ENCODE peak calls at places on chromosomes 2 and 18, in ten cellular contexts. M, F, I, R, Q, D, E, X, H and L are unnamed samples.

GRCh38 chr2:9232886-9233285 is 26.3 kb downstream of the ASAP2 start:
- DNase-seq in M (no peak), F (no peak), I (no peak), R (no peak), Q (no peak), D (no peak), E (no peak), X (no peak), H (no peak), L (no peak)

GRCh38 chr2:189522435-189523151 is 58.0 kb downstream of the SLC40A1 start:
- DNase-seq in M (no peak), F (no peak), I (no peak), R (no peak), Q (no peak), D (no peak), E (no peak), X (no peak), H (no peak), L (no peak)

GRCh38 chr18:9109523-9109922 is 7.0 kb downstream of the NDUFV2 start:
- DNase-seq in M (no peak), F (no peak), I (no peak), R (no peak), Q (no peak), D (peak), E (no peak), X (no peak), H (no peak), L (no peak)

GRCh38 chr2:102806250-102806837 is 44.5 kb downstream of the TMEM182 start:
- DNase-seq in M (peak), F (no peak), I (peak), R (peak), Q (no peak), D (peak), E (peak), X (no peak), H (peak), L (peak)

GRCh38 chr2:72138921-72139381 is 8.7 kb downstream of the CYP26B1 start:
- DNase-seq in M (no peak), F (no peak), I (no peak), R (peak), Q (no peak), D (no peak), E (no peak), X (peak), H (peak), L (no peak)

GRCh38 chr18:76064998-76065397 is 430.0 kb downstream of the ZNF516 start:
- DNase-seq in M (no peak), F (no peak), I (no peak), R (no peak), Q (no peak), D (no peak), E (no peak), X (no peak), H (no peak), L (no peak)

GRCh38 chr18:48219429-48220145 is 189.6 kb downstream of the ZBTB7C start:
- DNase-seq in M (no peak), F (no peak), I (no peak), R (no peak), Q (no peak), D (no peak), E (no peak), X (no peak), H (no peak), L (no peak)

GRCh38 chr2:219059725-219060682 is 717 bp downstream of the IHH start:
- DNase-seq in M (no peak), F (no peak), I (no peak), R (peak), Q (no peak), D (no peak), E (no peak), X (no peak), H (no peak), L (no peak)

GRCh38 chr2:105183555-105184323 is 57.8 kb upstream of the GPR45 start:
- DNase-seq in M (no peak), F (no peak), I (no peak), R (no peak), Q (no peak), D (no peak), E (no peak), X (no peak), H (no peak), L (no peak)

GRCh38 chr2:231604101-231604684 is 11.5 kb downstream of the TEX44 start:
- DNase-seq in M (no peak), F (no peak), I (no peak), R (no peak), Q (no peak), D (no peak), E (peak), X (no peak), H (peak), L (peak)

GRCh38 chr18:76460482-76460881 is 34.6 kb downstream of the ZNF516 start:
- DNase-seq in M (no peak), F (no peak), I (no peak), R (no peak), Q (no peak), D (no peak), E (no peak), X (no peak), H (no peak), L (no peak)

GRCh38 chr2:161415467-161416293 is 417 bp upstream of the TBR1 start:
- DNase-seq in M (no peak), F (no peak), I (no peak), R (no peak), Q (no peak), D (no peak), E (no peak), X (no peak), H (no peak), L (peak)

GRCh38 chr18:46464926-46465655 is 191.9 kb downstream of the LOXHD1 start:
- DNase-seq in M (no peak), F (no peak), I (no peak), R (no peak), Q (no peak), D (no peak), E (no peak), X (no peak), H (no peak), L (no peak)

GRCh38 chr2:223537100-223537499 is 65.1 kb downstream of the SCG2 start:
- DNase-seq in M (no peak), F (no peak), I (no peak), R (no peak), Q (no peak), D (no peak), E (no peak), X (no peak), H (no peak), L (no peak)

GRCh38 chr2:230586328-230586982 is 126.2 kb upstream of the CAB39 start:
- DNase-seq in M (no peak), F (no peak), I (no peak), R (no peak), Q (no peak), D (no peak), E (no peak), X (no peak), H (no peak), L (no peak)

GRCh38 chr2:33448216-33448899 is 28.1 kb upstream of the RASGRP3 start:
- DNase-seq in M (no peak), F (no peak), I (no peak), R (no peak), Q (no peak), D (no peak), E (no peak), X (no peak), H (no peak), L (no peak)

GRCh38 chr2:29443086-29443485 is 327.9 kb downstream of the CLIP4 start:
- DNase-seq in M (no peak), F (no peak), I (no peak), R (no peak), Q (no peak), D (no peak), E (no peak), X (no peak), H (no peak), L (no peak)

GRCh38 chr2:113156278-113157107 is 17.3 kb upstream of the PSD4 start:
- DNase-seq in M (no peak), F (no peak), I (no peak), R (no peak), Q (no peak), D (no peak), E (no peak), X (no peak), H (no peak), L (no peak)

GRCh38 chr2:119546446-119546765 is 2.2 kb downstream of the CFAP221 start:
- DNase-seq in M (no peak), F (no peak), I (no peak), R (no peak), Q (no peak), D (no peak), E (no peak), X (no peak), H (no peak), L (no peak)

GRCh38 chr2:102021776-102022175 is 30.0 kb downstream of the IL1R2 start:
- DNase-seq in M (no peak), F (no peak), I (no peak), R (no peak), Q (no peak), D (no peak), E (no peak), X (no peak), H (no peak), L (no peak)

GRCh38 chr2:9107168-9108025 is 99.2 kb upstream of the ASAP2 start:
- DNase-seq in M (no peak), F (no peak), I (no peak), R (no peak), Q (no peak), D (no peak), E (peak), X (no peak), H (no peak), L (no peak)

GRCh38 chr2:207423886-207424285 is 105.9 kb upstream of the CREB1 start:
- DNase-seq in M (no peak), F (no peak), I (no peak), R (no peak), Q (no peak), D (no peak), E (no peak), X (no peak), H (no peak), L (no peak)

GRCh38 chr18:35466334-35466733 is 31.4 kb downstream of the INO80C start:
- DNase-seq in M (no peak), F (no peak), I (no peak), R (no peak), Q (no peak), D (no peak), E (no peak), X (no peak), H (no peak), L (no peak)

GRCh38 chr2:95379616-95379925 is 22.9 kb upstream of the FAHD2A start:
- DNase-seq in M (no peak), F (no peak), I (no peak), R (peak), Q (no peak), D (peak), E (no peak), X (no peak), H (no peak), L (no peak)

GRCh38 chr2:27717070-27717453 is 53.4 kb downstream of the SLC4A1AP start:
- DNase-seq in M (no peak), F (no peak), I (no peak), R (no peak), Q (no peak), D (no peak), E (peak), X (no peak), H (peak), L (no peak)